ENCODE peak calls at places on chromosomes 16 and 17, in six cellular contexts. One of them, this sample, is unnamed.

GRCh38 chr17:62653831-62654829 is 26.7 kb downstream of the MRC2 start:
- DNase-seq in sigmoid colon: peak; percentile 83
- DNase-seq in mucosa of descending colon: peak; percentile 46
- DNase-seq in Jurkat, Clone E6-1: no peak
- DNase-seq in A549: no peak
- DNase-seq in fibroblast of the aortic adventitia: peak; percentile 82
- DNase-seq in this sample: peak; percentile 80

GRCh38 chr16:11913425-11914079 is 2.2 kb downstream of the GSPT1 start:
- DNase-seq in sigmoid colon: no peak
- DNase-seq in fibroblast of the aortic adventitia: peak; percentile 15
- DNase-seq in mucosa of descending colon: peak; percentile 21
- DNase-seq in A549: peak; percentile 19
- DNase-seq in Jurkat, Clone E6-1: no peak
- DNase-seq in this sample: peak; percentile 15

GRCh38 chr17:38747385-38748328 is 479 bp downstream of the PCGF2 start:
- DNase-seq in A549: peak; percentile 42
- DNase-seq in Jurkat, Clone E6-1: no peak
- DNase-seq in sigmoid colon: no peak
- DNase-seq in mucosa of descending colon: peak; percentile 61
- DNase-seq in fibroblast of the aortic adventitia: no peak
- DNase-seq in this sample: peak; percentile 58

GRCh38 chr17:67289174-67289876 is 44.3 kb upstream of the HELZ start:
- DNase-seq in fibroblast of the aortic adventitia: peak; percentile 96
- DNase-seq in Jurkat, Clone E6-1: no peak
- DNase-seq in sigmoid colon: peak; percentile 88
- DNase-seq in A549: no peak
- DNase-seq in mucosa of descending colon: peak; percentile 40
- DNase-seq in this sample: peak; percentile 70

GRCh38 chr16:65441501-65441900 is 319.6 kb upstream of the CDH11 start:
- DNase-seq in fibroblast of the aortic adventitia: no peak
- DNase-seq in mucosa of descending colon: no peak
- DNase-seq in A549: no peak
- DNase-seq in sigmoid colon: no peak
- DNase-seq in Jurkat, Clone E6-1: no peak
- DNase-seq in this sample: no peak

GRCh38 chr16:89201467-89202377 is 1.4 kb upstream of the SLC22A31 start:
- DNase-seq in Jurkat, Clone E6-1: no peak
- DNase-seq in A549: peak; percentile 87
- DNase-seq in sigmoid colon: peak; percentile 75
- DNase-seq in fibroblast of the aortic adventitia: peak; percentile 52
- DNase-seq in mucosa of descending colon: peak; percentile 89
- DNase-seq in this sample: peak; percentile 59

GRCh38 chr16:85269165-85269564 is 156.9 kb upstream of the CIBAR2 start:
- DNase-seq in A549: no peak
- DNase-seq in Jurkat, Clone E6-1: no peak
- DNase-seq in sigmoid colon: no peak
- DNase-seq in mucosa of descending colon: no peak
- DNase-seq in fibroblast of the aortic adventitia: no peak
- DNase-seq in this sample: no peak

GRCh38 chr17:4365103-4365627 is 1.3 kb downstream of the UBE2G1 start:
- DNase-seq in A549: peak; percentile 97
- DNase-seq in fibroblast of the aortic adventitia: peak; percentile 92
- DNase-seq in sigmoid colon: peak; percentile 96
- DNase-seq in mucosa of descending colon: peak; percentile 91
- DNase-seq in Jurkat, Clone E6-1: peak; percentile 94
- DNase-seq in this sample: peak; percentile 81

GRCh38 chr16:7246578-7246977 is 86.1 kb upstream of the RBFOX1 start:
- DNase-seq in fibroblast of the aortic adventitia: no peak
- DNase-seq in Jurkat, Clone E6-1: peak; percentile 21
- DNase-seq in A549: no peak
- DNase-seq in sigmoid colon: no peak
- DNase-seq in mucosa of descending colon: peak; percentile 4
- DNase-seq in this sample: peak; percentile 3

GRCh38 chr17:17216776-17217175 is 10.6 kb upstream of the PLD6 start:
- DNase-seq in fibroblast of the aortic adventitia: no peak
- DNase-seq in A549: no peak
- DNase-seq in mucosa of descending colon: no peak
- DNase-seq in Jurkat, Clone E6-1: no peak
- DNase-seq in sigmoid colon: no peak
- DNase-seq in this sample: no peak

GRCh38 chr17:30372755-30373154 is 6.0 kb upstream of the CPD start:
- DNase-seq in A549: peak; percentile 64
- DNase-seq in sigmoid colon: no peak
- DNase-seq in mucosa of descending colon: no peak
- DNase-seq in Jurkat, Clone E6-1: no peak
- DNase-seq in fibroblast of the aortic adventitia: no peak
- DNase-seq in this sample: peak; percentile 61

GRCh38 chr17:2351269-2351668 is 14.0 kb downstream of the SGSM2 start:
- DNase-seq in sigmoid colon: no peak
- DNase-seq in A549: no peak
- DNase-seq in fibroblast of the aortic adventitia: no peak
- DNase-seq in mucosa of descending colon: no peak
- DNase-seq in Jurkat, Clone E6-1: no peak
- DNase-seq in this sample: no peak

GRCh38 chr17:59427996-59428395 is 96.5 kb downstream of the YPEL2 start:
- DNase-seq in mucosa of descending colon: no peak
- DNase-seq in A549: no peak
- DNase-seq in fibroblast of the aortic adventitia: peak; percentile 43
- DNase-seq in sigmoid colon: peak; percentile 71
- DNase-seq in Jurkat, Clone E6-1: no peak
- DNase-seq in this sample: no peak

GRCh38 chr17:73131993-73132595 is 32.7 kb upstream of the SSTR2 start:
- DNase-seq in mucosa of descending colon: no peak
- DNase-seq in sigmoid colon: no peak
- DNase-seq in Jurkat, Clone E6-1: no peak
- DNase-seq in fibroblast of the aortic adventitia: no peak
- DNase-seq in A549: no peak
- DNase-seq in this sample: no peak

DNA sequence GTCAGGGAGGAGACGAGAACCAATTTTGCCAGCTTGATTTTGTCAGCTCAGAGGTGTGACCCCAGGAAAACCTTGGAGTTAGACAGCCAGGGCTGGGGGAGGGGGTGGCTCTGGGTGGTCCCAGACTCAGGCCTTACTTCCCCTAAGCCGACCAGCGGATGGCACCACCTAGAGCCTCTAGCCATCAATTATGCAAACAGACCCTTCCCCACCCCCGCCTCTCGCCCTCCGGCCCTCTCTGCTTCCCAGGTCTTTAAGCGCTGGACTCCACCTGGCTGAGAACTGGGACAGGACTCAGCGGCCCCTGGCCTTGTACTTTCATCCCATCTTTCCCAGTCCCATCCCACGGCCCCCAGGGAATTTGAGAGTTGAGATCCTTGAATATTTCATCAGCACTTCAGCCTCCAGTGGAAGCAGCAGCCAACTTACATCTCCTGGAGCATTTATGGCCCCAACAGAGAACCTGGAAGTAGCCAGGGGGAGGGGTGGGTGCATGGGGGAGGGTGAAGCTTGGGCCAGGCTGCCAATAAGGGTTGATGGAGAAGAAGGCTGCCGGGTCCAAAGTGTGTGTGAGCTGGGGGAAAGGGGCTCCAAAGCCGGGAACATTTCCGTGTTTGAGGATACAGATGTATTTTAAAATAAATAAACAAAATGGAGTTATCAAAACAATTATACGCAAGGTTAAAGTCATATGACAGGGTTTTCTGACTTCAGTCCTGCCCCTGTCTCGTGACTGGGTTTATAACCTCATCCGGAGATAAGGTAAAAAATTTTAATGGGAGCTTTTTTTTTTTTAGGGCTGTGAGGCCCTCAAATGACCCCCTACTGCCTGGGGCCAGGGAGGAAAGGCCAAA is 7.5 kb upstream of the JUP start:
- DNase-seq in A549: no peak
- DNase-seq in Jurkat, Clone E6-1: no peak
- DNase-seq in fibroblast of the aortic adventitia: no peak
- DNase-seq in sigmoid colon: no peak
- DNase-seq in mucosa of descending colon: peak; percentile 59
- DNase-seq in this sample: no peak
- H3K4me3 ChIP-seq in A549: peak overlapping the region; percentile 20
- H3K4me3 ChIP-seq in Jurkat, Clone E6-1: no peak overlapping the region
- H3K4me3 ChIP-seq in fibroblast of the aortic adventitia: no peak overlapping the region
- H3K4me3 ChIP-seq in sigmoid colon: no peak overlapping the region
- H3K4me3 ChIP-seq in mucosa of descending colon: no peak overlapping the region
- H3K4me3 ChIP-seq in this sample: no peak overlapping the region

DNA sequence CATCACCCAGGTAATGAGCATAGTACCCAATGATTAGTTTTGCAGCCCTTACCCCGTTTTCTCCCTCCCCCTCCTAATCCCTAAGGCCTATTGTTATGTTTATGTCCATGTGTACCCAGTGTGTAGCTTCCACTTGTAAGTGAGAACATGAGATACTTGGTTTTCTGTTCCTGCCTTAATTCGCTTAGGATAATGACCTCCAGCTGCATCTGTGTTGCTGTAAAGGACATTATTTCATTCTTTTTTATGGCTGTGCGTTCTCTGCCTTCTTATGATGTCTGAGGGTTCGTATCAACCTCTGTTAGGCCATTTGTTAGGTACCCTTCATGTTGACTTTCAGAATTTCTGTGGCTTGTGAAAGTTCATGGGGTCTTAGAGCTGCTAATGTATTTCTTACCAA is 31.0 kb downstream of the CTCF start:
- DNase-seq in mucosa of descending colon: no peak
- DNase-seq in sigmoid colon: no peak
- DNase-seq in A549: no peak
- DNase-seq in fibroblast of the aortic adventitia: no peak
- DNase-seq in Jurkat, Clone E6-1: no peak
- DNase-seq in this sample: no peak
- H3K4me3 ChIP-seq in mucosa of descending colon: no peak overlapping the region
- H3K4me3 ChIP-seq in sigmoid colon: no peak overlapping the region
- H3K4me3 ChIP-seq in A549: no peak overlapping the region
- H3K4me3 ChIP-seq in fibroblast of the aortic adventitia: no peak overlapping the region
- H3K4me3 ChIP-seq in Jurkat, Clone E6-1: no peak overlapping the region
- H3K4me3 ChIP-seq in this sample: no peak overlapping the region

GRCh38 chr16:87803385-87803784 is 37.6 kb upstream of the KLHDC4 start:
- DNase-seq in mucosa of descending colon: no peak
- DNase-seq in sigmoid colon: no peak
- DNase-seq in A549: no peak
- DNase-seq in Jurkat, Clone E6-1: no peak
- DNase-seq in fibroblast of the aortic adventitia: no peak
- DNase-seq in this sample: no peak
- H3K4me3 ChIP-seq in mucosa of descending colon: no peak overlapping the region
- H3K4me3 ChIP-seq in sigmoid colon: no peak overlapping the region
- H3K4me3 ChIP-seq in A549: no peak overlapping the region
- H3K4me3 ChIP-seq in Jurkat, Clone E6-1: no peak overlapping the region
- H3K4me3 ChIP-seq in fibroblast of the aortic adventitia: no peak overlapping the region
- H3K4me3 ChIP-seq in this sample: no peak overlapping the region

DNA sequence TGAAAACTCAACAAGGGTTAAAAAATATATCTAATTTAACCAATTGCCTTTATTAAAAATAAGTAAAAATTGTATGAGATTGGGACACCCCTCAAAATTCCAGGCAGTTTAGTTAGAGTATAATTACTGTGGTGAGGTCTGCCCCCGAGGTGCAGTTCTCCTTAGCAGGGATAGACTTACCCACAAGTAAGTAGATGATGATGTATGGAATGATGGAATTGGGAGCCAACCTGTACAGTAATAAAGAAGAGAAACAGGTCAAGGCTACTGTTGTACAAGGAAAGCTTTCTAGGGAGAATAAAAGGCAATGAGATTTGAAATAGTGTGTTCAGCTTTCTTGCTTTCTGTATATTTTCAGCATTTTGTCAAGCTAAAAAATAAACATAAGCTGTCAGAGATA is 1.8 kb downstream of the LDAF1 start:
- DNase-seq in fibroblast of the aortic adventitia: no peak
- DNase-seq in A549: no peak
- DNase-seq in mucosa of descending colon: no peak
- DNase-seq in sigmoid colon: no peak
- DNase-seq in Jurkat, Clone E6-1: no peak
- DNase-seq in this sample: no peak
- H3K4me3 ChIP-seq in fibroblast of the aortic adventitia: no peak overlapping the region
- H3K4me3 ChIP-seq in A549: no peak overlapping the region
- H3K4me3 ChIP-seq in mucosa of descending colon: no peak overlapping the region
- H3K4me3 ChIP-seq in sigmoid colon: peak overlapping the region; percentile 61
- H3K4me3 ChIP-seq in Jurkat, Clone E6-1: no peak overlapping the region
- H3K4me3 ChIP-seq in this sample: no peak overlapping the region

GRCh38 chr17:48553837-48554236 is 8.9 kb upstream of the HOXB2 start:
- DNase-seq in fibroblast of the aortic adventitia: peak; percentile 42
- DNase-seq in Jurkat, Clone E6-1: no peak
- DNase-seq in mucosa of descending colon: no peak
- DNase-seq in A549: no peak
- DNase-seq in sigmoid colon: no peak
- DNase-seq in this sample: no peak

GRCh38 chr17:48554412-48555090 is 9.6 kb upstream of the HOXB2 start:
- DNase-seq in mucosa of descending colon: no peak
- DNase-seq in sigmoid colon: peak; percentile 71
- DNase-seq in Jurkat, Clone E6-1: no peak
- DNase-seq in fibroblast of the aortic adventitia: peak; percentile 56
- DNase-seq in A549: peak; percentile 57
- DNase-seq in this sample: no peak

GRCh38 chr17:48556534-48557401 is 11.9 kb upstream of the HOXB2 start:
- DNase-seq in fibroblast of the aortic adventitia: peak; percentile 68
- DNase-seq in Jurkat, Clone E6-1: no peak
- DNase-seq in sigmoid colon: no peak
- DNase-seq in mucosa of descending colon: no peak
- DNase-seq in A549: no peak
- DNase-seq in this sample: no peak

GRCh38 chr17:48555616-48556533 is 11.0 kb upstream of the HOXB2 start:
- DNase-seq in mucosa of descending colon: no peak
- DNase-seq in A549: peak; percentile 62
- DNase-seq in fibroblast of the aortic adventitia: peak; percentile 58
- DNase-seq in Jurkat, Clone E6-1: no peak
- DNase-seq in sigmoid colon: peak; percentile 63
- DNase-seq in this sample: no peak

DNA sequence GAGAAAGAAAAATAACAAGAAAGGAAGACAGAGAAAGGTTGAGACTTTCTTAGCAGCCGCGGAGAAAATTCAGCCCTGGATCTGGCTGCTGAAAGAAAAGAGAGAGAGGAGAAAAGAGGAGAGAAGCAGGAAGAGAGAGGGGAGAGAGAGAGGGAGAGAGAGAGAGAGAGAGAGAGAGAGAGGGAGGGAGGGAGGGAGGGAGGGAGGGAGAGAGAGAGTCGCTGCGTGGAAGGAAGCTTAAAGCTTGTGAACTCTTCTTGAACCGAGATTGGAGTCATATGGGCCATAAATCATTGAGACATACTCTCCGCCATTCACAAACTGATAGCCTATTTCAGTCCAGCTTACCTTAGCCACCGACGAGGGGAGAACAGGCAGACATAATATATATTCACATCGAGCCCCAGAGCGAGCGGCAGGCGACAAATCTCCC is 10.3 kb upstream of the HOXB2 start:
- DNase-seq in sigmoid colon: no peak
- DNase-seq in A549: peak; percentile 93
- DNase-seq in fibroblast of the aortic adventitia: peak; percentile 98
- DNase-seq in mucosa of descending colon: no peak
- DNase-seq in Jurkat, Clone E6-1: no peak
- DNase-seq in this sample: peak; percentile 50
- H3K4me3 ChIP-seq in sigmoid colon: peak overlapping the region; percentile 52
- H3K4me3 ChIP-seq in A549: peak overlapping the region; percentile 60
- H3K4me3 ChIP-seq in fibroblast of the aortic adventitia: peak overlapping the region; percentile 69
- H3K4me3 ChIP-seq in mucosa of descending colon: no peak overlapping the region
- H3K4me3 ChIP-seq in Jurkat, Clone E6-1: no peak overlapping the region
- H3K4me3 ChIP-seq in this sample: peak overlapping the region; percentile 19